ENCODE peak calls at places on chromosomes 2 and 18, in eight cellular contexts. Q is T-helper 1 cell, T is T-helper 9 cell, E is NCI-H1417, K is uterus, S is fibroblast of pulmonary artery, Y is transverse colon, G is lung. C is an unnamed sample.

GRCh38 chr2:231258696-231259095 is 60.3 kb downstream of the ARMC9 start:
- DNase-seq in Q (no peak), S (no peak), G (no peak), Y (peak), T (no peak), K (no peak), E (no peak), C (no peak)

GRCh38 chr2:119160361-119160965 is 1.9 kb upstream of the C1QL2 start:
- DNase-seq in Q (no peak), T (no peak), Y (no peak), K (no peak), G (no peak), S (peak), E (no peak), C (no peak)

GRCh38 chr2:121348128-121348740 is 63.2 kb upstream of the TFCP2L1 start:
- DNase-seq in Y (no peak), Q (no peak), S (no peak), K (no peak), G (no peak), E (no peak), T (no peak), C (no peak)

GRCh38 chr2:241818943-241819270 is 9.9 kb downstream of the NEU4 start:
- DNase-seq in Q (no peak), T (no peak), S (no peak), Y (peak), E (no peak), K (no peak), G (no peak), C (peak)

GRCh38 chr18:62838475-62839098 is 123.2 kb downstream of the PHLPP1 start:
- DNase-seq in Y (no peak), G (no peak), S (no peak), T (no peak), K (no peak), Q (no peak), E (no peak), C (no peak)

GRCh38 chr18:28003451-28003850 is 173.5 kb downstream of the CDH2 start:
- DNase-seq in S (peak), K (no peak), T (no peak), G (no peak), Q (no peak), Y (no peak), E (no peak), C (no peak)

GRCh38 chr2:188898261-188898660 is 75.9 kb upstream of the COL3A1 start:
- DNase-seq in K (no peak), E (no peak), G (no peak), S (no peak), T (no peak), Y (no peak), Q (no peak), C (no peak)

GRCh38 chr2:233705911-233706506 is 6.7 kb upstream of the UGT1A5 start:
- DNase-seq in T (no peak), Y (peak), Q (no peak), K (no peak), S (peak), E (no peak), G (no peak), C (peak)

GRCh38 chr2:10245021-10245420 is 57.7 kb upstream of the HPCAL1 start:
- DNase-seq in Q (peak), K (no peak), G (no peak), T (no peak), S (no peak), E (no peak), Y (no peak), C (no peak)

GRCh38 chr2:84797271-84797670 is 83.6 kb downstream of the TRABD2A start:
- DNase-seq in Y (no peak), G (no peak), K (no peak), E (no peak), S (no peak), Q (no peak), T (no peak), C (no peak)

GRCh38 chr2:200054681-200055468 is 99.5 kb downstream of the MAIP1 start:
- DNase-seq in Q (no peak), Y (no peak), T (no peak), E (no peak), S (no peak), K (no peak), G (no peak), C (no peak)

GRCh38 chr2:217988014-217988839 is 14.6 kb downstream of the TNS1 start:
- DNase-seq in S (peak), K (peak), Q (no peak), G (peak), T (peak), Y (peak), E (peak), C (peak)

GRCh38 chr2:48347712-48348111 is 182.2 kb upstream of the STON1 start:
- DNase-seq in S (peak), Q (no peak), T (no peak), K (no peak), G (no peak), E (no peak), Y (no peak), C (no peak)

GRCh38 chr2:223050900-223051299 is 1.1 kb upstream of the KCNE4 start:
- DNase-seq in S (no peak), G (no peak), K (no peak), T (no peak), Y (no peak), Q (no peak), E (no peak), C (no peak)

GRCh38 chr18:38445485-38446145 is 880.0 kb upstream of the CELF4 start:
- DNase-seq in E (no peak), S (no peak), Y (no peak), G (no peak), K (no peak), T (no peak), Q (no peak), C (no peak)

GRCh38 chr2:6401301-6401700 is 464.4 kb downstream of the CMPK2 start:
- DNase-seq in Y (no peak), Q (no peak), G (no peak), S (no peak), E (no peak), K (no peak), T (no peak), C (no peak)

GRCh38 chr18:57088883-57089282 is 58.0 kb upstream of the BOD1L2 start:
- DNase-seq in K (no peak), Q (no peak), G (no peak), Y (no peak), S (no peak), T (no peak), E (peak), C (no peak)

GRCh38 chr2:188383158-188383557 is 91.5 kb downstream of the GULP1 start:
- DNase-seq in Q (no peak), G (no peak), S (no peak), K (no peak), E (no peak), T (no peak), Y (no peak), C (no peak)

GRCh38 chr18:24947521-24948305 is 404.3 kb downstream of the ZNF521 start:
- DNase-seq in K (no peak), Q (no peak), T (no peak), S (no peak), G (no peak), Y (no peak), E (no peak), C (no peak)

GRCh38 chr18:23716516-23716915 is 27.3 kb downstream of the LAMA3 start:
- DNase-seq in G (no peak), Y (no peak), S (peak), T (no peak), Q (no peak), E (no peak), K (no peak), C (no peak)

GRCh38 chr2:15557947-15558346 is 3.2 kb downstream of the NBAS start:
- DNase-seq in E (no peak), K (no peak), Q (no peak), Y (no peak), T (no peak), S (no peak), G (no peak), C (no peak)

GRCh38 chr18:6476201-6476600 is 61.5 kb upstream of the L3MBTL4 start:
- DNase-seq in K (no peak), Q (no peak), Y (no peak), T (no peak), S (no peak), G (no peak), E (no peak), C (no peak)

GRCh38 chr2:207933396-207934045 is 91.8 kb downstream of the PLEKHM3 start:
- DNase-seq in S (no peak), G (no peak), Q (no peak), E (no peak), K (no peak), T (no peak), Y (no peak), C (no peak)

GRCh38 chr2:161613161-161613560 is 11.1 kb upstream of the SLC4A10 start:
- DNase-seq in S (no peak), E (no peak), Q (no peak), G (no peak), T (no peak), K (no peak), Y (no peak), C (no peak)

GRCh38 chr18:26556573-26556972 is 8.2 kb upstream of the KCTD1 start:
- DNase-seq in K (no peak), E (no peak), Q (no peak), Y (no peak), G (no peak), T (no peak), S (no peak), C (no peak)

GRCh38 chr18:30135938-30136337 is 906.6 kb downstream of the DSC3 start:
- DNase-seq in K (no peak), E (no peak), G (no peak), S (no peak), Q (no peak), T (no peak), Y (no peak), C (no peak)

GRCh38 chr2:45178854-45179253 is 169.6 kb upstream of the SIX2 start:
- DNase-seq in G (no peak), S (peak), Y (no peak), Q (no peak), T (no peak), E (no peak), K (no peak), C (no peak)